ENCODE peak calls at places on chromosomes 13 and 19, in five cellular contexts. W, I, G, D and Z are unnamed samples.

GRCh38 chr13:99604636-99605035 is 103.4 kb downstream of the TM9SF2 start:
- DNase-seq in W (no peak), D (no peak), I (no peak), G (no peak), Z (no peak)

GRCh38 chr13:52371736-52372247 is 34.2 kb downstream of the THSD1 start:
- DNase-seq in G (no peak), W (no peak), D (no peak), I (no peak), Z (no peak)

GRCh38 chr19:57165846-57166245 is 1.4 kb downstream of the DUXA start:
- DNase-seq in W (no peak), D (no peak), G (no peak), I (no peak), Z (no peak)

GRCh38 chr19:35641515-35642151 is at the start of gene ETV2:
- DNase-seq in D (no peak), I (peak; percentile 60), G (no peak), W (peak; percentile 55), Z (peak; percentile 77)

GRCh38 chr19:55592391-55593090 is 6.8 kb downstream of the FIZ1 start:
- DNase-seq in G (no peak), W (no peak), D (no peak), I (no peak), Z (no peak)

GRCh38 chr19:6234527-6234926 is 45.2 kb downstream of the MLLT1 start:
- DNase-seq in W (no peak), I (no peak), G (no peak), D (no peak), Z (no peak)

GRCh38 chr13:30743319-30744055 is 8.1 kb downstream of the ALOX5AP start:
- DNase-seq in G (no peak), I (no peak), D (peak; percentile 81), W (no peak), Z (no peak)

GRCh38 chr19:57280913-57281425 is 684 bp downstream of the ZNF460 start:
- DNase-seq in I (no peak), D (no peak), W (no peak), G (no peak), Z (no peak)

GRCh38 chr13:45879666-45880065 is 28.1 kb upstream of the SIAH3 start:
- DNase-seq in D (peak; percentile 28), W (peak; percentile 47), I (peak; percentile 43), G (peak; percentile 73), Z (peak; percentile 52)

GRCh38 chr19:10402441-10403038 is 802 bp downstream of the CDC37 start:
- DNase-seq in G (no peak), W (peak; percentile 76), I (peak; percentile 78), D (peak; percentile 55), Z (peak; percentile 77)

GRCh38 chr19:54178581-54179261 is 5.8 kb upstream of the TMC4 start:
- DNase-seq in W (no peak), G (no peak), I (no peak), D (no peak), Z (peak; percentile 66)

GRCh38 chr19:51695702-51696315 is 2.7 kb downstream of the SPACA6 start:
- DNase-seq in G (no peak), W (no peak), I (no peak), D (no peak), Z (no peak)

GRCh38 chr13:35179920-35180663 is 238.0 kb downstream of the NBEA start:
- DNase-seq in W (no peak), G (no peak), D (no peak), I (no peak), Z (no peak)

GRCh38 chr19:48443262-48443661 is 2.5 kb upstream of the GRWD1 start:
- DNase-seq in W (no peak), G (no peak), D (no peak), I (no peak), Z (peak; percentile 69)

GRCh38 chr13:102699419-102699961 is 4.6 kb upstream of the METTL21C start:
- DNase-seq in D (no peak), I (no peak), W (no peak), G (no peak), Z (no peak)

GRCh38 chr19:16038196-16038695 is 38.0 kb upstream of the TPM4 start:
- DNase-seq in I (no peak), G (no peak), W (no peak), D (no peak), Z (no peak)

GRCh38 chr13:111489301-111489700 is 168.9 kb downstream of the TEX29 start:
- DNase-seq in G (no peak), W (no peak), D (no peak), I (no peak), Z (no peak)

GRCh38 chr13:26482451-26483197 is 74.9 kb upstream of the WASF3 start:
- DNase-seq in I (no peak), G (no peak), D (peak; percentile 62), W (peak; percentile 62), Z (peak; percentile 44)

GRCh38 chr13:80483157-80483556 is 142.2 kb upstream of the SPRY2 start:
- DNase-seq in I (no peak), D (no peak), W (no peak), G (no peak), Z (no peak)

GRCh38 chr13:20709782-20710181 is 6.3 kb downstream of the IL17D start:
- DNase-seq in W (no peak), I (no peak), G (no peak), D (no peak), Z (no peak)

GRCh38 chr13:44151474-44151873 is 222.2 kb upstream of the SERP2 start:
- DNase-seq in W (no peak), I (no peak), D (no peak), G (no peak), Z (no peak)

GRCh38 chr13:113369881-113370280 is 6.0 kb upstream of the GRTP1 start:
- DNase-seq in G (no peak), W (no peak), I (no peak), D (no peak), Z (no peak)

GRCh38 chr13:30806784-30807183 is 71.4 kb downstream of the ALOX5AP start:
- DNase-seq in G (no peak), I (no peak), D (no peak), W (no peak), Z (no peak)

GRCh38 chr13:43354147-43354945 is 331.0 kb downstream of the DNAJC15 start:
- DNase-seq in W (no peak), G (no peak), D (no peak), I (no peak), Z (no peak)

GRCh38 chr13:99626461-99627082 is 125.3 kb downstream of the TM9SF2 start:
- DNase-seq in G (no peak), I (no peak), D (no peak), W (no peak), Z (no peak)

GRCh38 chr19:7348587-7349230 is at the start of gene ARHGEF18:
- DNase-seq in W (no peak), G (peak; percentile 64), I (peak; percentile 35), D (no peak), Z (peak; percentile 19)

GRCh38 chr19:32318884-32319520 is 26.4 kb upstream of the ZNF507 start:
- DNase-seq in G (no peak), W (no peak), I (no peak), D (no peak), Z (no peak)

DNA sequence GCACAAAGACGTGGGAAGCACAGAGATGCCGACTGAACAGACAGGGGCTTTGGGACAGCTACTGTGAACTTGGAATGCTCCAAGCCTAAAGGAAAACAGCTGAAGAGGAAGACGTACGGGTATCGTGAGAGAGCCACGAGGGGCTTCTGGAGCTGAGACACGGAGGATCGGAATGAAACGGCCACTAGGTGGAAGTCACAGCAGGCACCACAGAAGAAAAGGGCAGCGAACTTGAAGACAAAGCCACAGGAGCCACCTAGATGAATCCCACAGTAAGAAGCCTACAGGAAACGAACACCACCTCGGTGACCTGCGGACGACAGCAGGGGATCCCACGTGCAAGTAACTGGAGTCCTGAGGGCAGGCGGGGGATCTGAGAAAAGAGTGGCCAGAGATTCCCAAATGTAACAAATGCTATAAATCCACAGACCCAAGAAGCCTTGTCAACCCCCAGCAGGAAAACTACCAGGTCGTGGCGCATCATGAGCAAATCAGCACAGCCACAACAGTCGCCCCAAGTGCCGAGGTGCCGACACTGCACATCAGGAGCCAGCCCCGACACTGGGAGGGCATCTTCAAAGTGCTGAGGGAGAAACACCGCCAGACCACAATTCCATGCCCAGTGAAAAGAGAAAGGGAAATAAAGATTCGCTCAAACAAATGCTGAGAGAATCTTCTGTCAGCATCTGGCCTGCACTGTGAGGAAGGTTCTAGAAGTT is 39.3 kb upstream of the ISYNA1 start:
- DNase-seq in W (no peak), G (no peak), D (no peak), I (no peak), Z (no peak)
- H3K4me1 ChIP-seq in W (peaks cover 20% of the 10 kb centered on the region), G (peaks cover 36% of the 10 kb centered on the region), D (peaks cover 8% of the 10 kb centered on the region), I (peaks cover 30% of the 10 kb centered on the region), Z (peaks cover 27% of the 10 kb centered on the region)

GRCh38 chr19:1844536-1845515 is 3.5 kb downstream of the REXO1 start:
- DNase-seq in I (no peak), W (no peak), G (no peak), D (no peak), Z (no peak)

GRCh38 chr19:1846517-1847205 is 1.6 kb downstream of the REXO1 start:
- DNase-seq in I (no peak), G (peak; percentile 56), W (no peak), D (no peak), Z (no peak)

GRCh38 chr19:1843646-1844394 is 4.5 kb downstream of the REXO1 start:
- DNase-seq in G (no peak), I (no peak), W (no peak), D (no peak), Z (peak; percentile 50)

GRCh38 chr19:1847348-1847683 is 967 bp downstream of the REXO1 start:
- DNase-seq in G (no peak), I (no peak), W (no peak), D (no peak), Z (no peak)

DNA sequence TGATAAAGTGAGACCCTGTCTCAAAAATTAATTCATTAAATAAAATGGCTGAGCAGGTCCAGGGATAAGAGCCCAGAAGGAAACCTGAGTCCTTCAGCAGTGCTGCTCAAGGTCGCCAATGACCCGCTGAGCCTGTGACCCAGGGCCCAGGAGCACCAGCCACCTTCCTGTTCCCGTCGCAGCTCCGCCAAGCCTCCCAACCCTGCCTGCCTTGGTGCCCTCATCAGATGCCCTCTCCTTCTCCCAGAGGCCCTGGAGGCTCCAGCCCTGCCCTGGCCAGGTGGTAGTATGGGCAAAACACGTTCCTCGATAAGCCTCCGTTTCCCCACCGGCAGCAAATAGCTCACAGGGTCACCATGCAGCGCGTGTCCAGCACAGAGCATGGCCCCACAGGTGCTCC is 2.6 kb downstream of the REXO1 start:
- DNase-seq in I (no peak), G (peak; percentile 55), W (no peak), D (no peak), Z (no peak)
- H3K4me1 ChIP-seq in I (peaks cover 37% of the 10 kb centered on the region), G (peaks cover 38% of the 10 kb centered on the region), W (peaks cover 20% of the 10 kb centered on the region), D (peaks cover 37% of the 10 kb centered on the region), Z (peaks cover 6% of the 10 kb centered on the region)

GRCh38 chr13:41944229-41944628 is 16.7 kb downstream of the VWA8 start:
- DNase-seq in I (no peak), G (no peak), D (no peak), W (no peak), Z (no peak)
- H3K4me1 ChIP-seq in I (no peaks in the 10 kb centered on the region), G (peaks cover 1% of the 10 kb centered on the region), D (no peaks in the 10 kb centered on the region), W (no peaks in the 10 kb centered on the region), Z (peaks cover 4% of the 10 kb centered on the region)

DNA sequence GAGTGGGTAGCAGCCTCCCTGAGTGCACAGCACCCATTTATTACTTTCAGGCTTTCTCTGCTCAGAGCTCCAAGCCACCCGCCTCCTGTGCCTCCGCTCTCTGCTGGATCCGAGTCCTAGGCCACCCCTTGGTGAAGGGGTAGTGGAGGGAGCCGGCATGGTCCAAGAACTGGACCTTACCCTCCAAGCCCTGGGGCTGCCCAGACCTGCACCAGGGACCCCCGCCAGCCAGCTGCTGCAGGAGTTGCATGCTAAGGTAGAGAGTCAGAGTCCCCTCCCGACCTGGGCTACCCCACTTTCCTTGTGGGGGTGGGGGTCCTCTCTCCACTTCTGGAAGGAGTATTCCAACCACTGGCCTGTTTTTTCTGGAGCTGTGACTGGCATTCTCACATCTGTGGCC is 2.0 kb downstream of the FAM98C start:
- DNase-seq in G (no peak), I (no peak), D (no peak), W (no peak), Z (peak; percentile 51)
- H3K4me1 ChIP-seq in G (no peaks in the 10 kb centered on the region), I (no peaks in the 10 kb centered on the region), D (no peaks in the 10 kb centered on the region), W (no peaks in the 10 kb centered on the region), Z (no peaks in the 10 kb centered on the region)